ENCODE peak calls at places on chromosome 2, in ten cellular contexts. One of them, this sample, is unnamed.

GRCh38 chr2:67498931-67499330 is 101.8 kb downstream of the ETAA1 start:
- DNase-seq in HEK293T: no peak
- DNase-seq in HCT116: no peak
- DNase-seq in HFF-Myc: no peak
- DNase-seq in stimulated activated CD8-positive, alpha-beta memory T cell treated with anti-CD3 and anti-CD28 coated beads, Interleukin-12 subunit alpha, Interleukin-12 subunit beta, amount 100 ng/mL, for 1 hour: no peak
- DNase-seq in stimulated activated naive CD8-positive, alpha-beta T cell treated with anti-CD3 and anti-CD28 coated beads, Interleukin-15, Interleukin-2, amounts not matched to agents 100 U/mL and 50 U/mL, for 24 hours: no peak
- DNase-seq in cardiac muscle cell: no peak
- DNase-seq in mesenteric fat pad: no peak
- DNase-seq in EH: no peak
- DNase-seq in progenitor cell of endocrine pancreas: no peak
- DNase-seq in this sample: no peak

GRCh38 chr2:165820296-165820695 is 26.2 kb upstream of the GALNT3 start:
- DNase-seq in progenitor cell of endocrine pancreas: no peak
- DNase-seq in cardiac muscle cell: no peak
- DNase-seq in EH: no peak
- DNase-seq in mesenteric fat pad: no peak
- DNase-seq in HFF-Myc: no peak
- DNase-seq in stimulated activated naive CD8-positive, alpha-beta T cell treated with anti-CD3 and anti-CD28 coated beads, Interleukin-15, Interleukin-2, amounts not matched to agents 100 U/mL and 50 U/mL, for 24 hours: no peak
- DNase-seq in stimulated activated CD8-positive, alpha-beta memory T cell treated with anti-CD3 and anti-CD28 coated beads, Interleukin-12 subunit alpha, Interleukin-12 subunit beta, amount 100 ng/mL, for 1 hour: no peak
- DNase-seq in HEK293T: no peak
- DNase-seq in HCT116: no peak
- DNase-seq in this sample: no peak

GRCh38 chr2:212686285-212686895 is 147.8 kb upstream of the ERBB4 start:
- DNase-seq in HEK293T: peak; percentile 38
- DNase-seq in stimulated activated CD8-positive, alpha-beta memory T cell treated with anti-CD3 and anti-CD28 coated beads, Interleukin-12 subunit alpha, Interleukin-12 subunit beta, amount 100 ng/mL, for 1 hour: peak; percentile 45
- DNase-seq in EH: peak; percentile 65
- DNase-seq in mesenteric fat pad: no peak
- DNase-seq in progenitor cell of endocrine pancreas: peak; percentile 46
- DNase-seq in HCT116: peak; percentile 44
- DNase-seq in HFF-Myc: peak; percentile 25
- DNase-seq in stimulated activated naive CD8-positive, alpha-beta T cell treated with anti-CD3 and anti-CD28 coated beads, Interleukin-15, Interleukin-2, amounts not matched to agents 100 U/mL and 50 U/mL, for 24 hours: peak; percentile 60
- DNase-seq in cardiac muscle cell: peak; percentile 68
- DNase-seq in this sample: no peak

GRCh38 chr2:96528680-96529375 is 7.7 kb upstream of the ARID5A start:
- DNase-seq in stimulated activated naive CD8-positive, alpha-beta T cell treated with anti-CD3 and anti-CD28 coated beads, Interleukin-15, Interleukin-2, amounts not matched to agents 100 U/mL and 50 U/mL, for 24 hours: no peak
- DNase-seq in HCT116: no peak
- DNase-seq in HEK293T: no peak
- DNase-seq in cardiac muscle cell: no peak
- DNase-seq in mesenteric fat pad: no peak
- DNase-seq in HFF-Myc: no peak
- DNase-seq in EH: no peak
- DNase-seq in progenitor cell of endocrine pancreas: no peak
- DNase-seq in stimulated activated CD8-positive, alpha-beta memory T cell treated with anti-CD3 and anti-CD28 coated beads, Interleukin-12 subunit alpha, Interleukin-12 subunit beta, amount 100 ng/mL, for 1 hour: no peak
- DNase-seq in this sample: peak; percentile 49

GRCh38 chr2:216572582-216573578 is 60.3 kb upstream of the IGFBP2 start:
- DNase-seq in progenitor cell of endocrine pancreas: no peak
- DNase-seq in mesenteric fat pad: no peak
- DNase-seq in HCT116: peak; percentile 12
- DNase-seq in stimulated activated naive CD8-positive, alpha-beta T cell treated with anti-CD3 and anti-CD28 coated beads, Interleukin-15, Interleukin-2, amounts not matched to agents 100 U/mL and 50 U/mL, for 24 hours: no peak
- DNase-seq in cardiac muscle cell: no peak
- DNase-seq in stimulated activated CD8-positive, alpha-beta memory T cell treated with anti-CD3 and anti-CD28 coated beads, Interleukin-12 subunit alpha, Interleukin-12 subunit beta, amount 100 ng/mL, for 1 hour: no peak
- DNase-seq in HEK293T: no peak
- DNase-seq in HFF-Myc: no peak
- DNase-seq in EH: peak; percentile 87
- DNase-seq in this sample: no peak

GRCh38 chr2:190896477-190896876 is 15.9 kb downstream of the GLS start:
- DNase-seq in progenitor cell of endocrine pancreas: no peak
- DNase-seq in HCT116: no peak
- DNase-seq in cardiac muscle cell: peak; percentile 49
- DNase-seq in EH: no peak
- DNase-seq in HFF-Myc: no peak
- DNase-seq in stimulated activated CD8-positive, alpha-beta memory T cell treated with anti-CD3 and anti-CD28 coated beads, Interleukin-12 subunit alpha, Interleukin-12 subunit beta, amount 100 ng/mL, for 1 hour: no peak
- DNase-seq in stimulated activated naive CD8-positive, alpha-beta T cell treated with anti-CD3 and anti-CD28 coated beads, Interleukin-15, Interleukin-2, amounts not matched to agents 100 U/mL and 50 U/mL, for 24 hours: no peak
- DNase-seq in mesenteric fat pad: no peak
- DNase-seq in HEK293T: peak; percentile 32
- DNase-seq in this sample: no peak

GRCh38 chr2:88416016-88416663 is 36.4 kb downstream of the FOXI3 start:
- DNase-seq in HFF-Myc: no peak
- DNase-seq in stimulated activated naive CD8-positive, alpha-beta T cell treated with anti-CD3 and anti-CD28 coated beads, Interleukin-15, Interleukin-2, amounts not matched to agents 100 U/mL and 50 U/mL, for 24 hours: no peak
- DNase-seq in cardiac muscle cell: no peak
- DNase-seq in HEK293T: no peak
- DNase-seq in stimulated activated CD8-positive, alpha-beta memory T cell treated with anti-CD3 and anti-CD28 coated beads, Interleukin-12 subunit alpha, Interleukin-12 subunit beta, amount 100 ng/mL, for 1 hour: no peak
- DNase-seq in EH: no peak
- DNase-seq in HCT116: no peak
- DNase-seq in progenitor cell of endocrine pancreas: no peak
- DNase-seq in mesenteric fat pad: no peak
- DNase-seq in this sample: no peak

GRCh38 chr2:127624321-127625145 is 21.4 kb upstream of the GPR17 start:
- DNase-seq in stimulated activated naive CD8-positive, alpha-beta T cell treated with anti-CD3 and anti-CD28 coated beads, Interleukin-15, Interleukin-2, amounts not matched to agents 100 U/mL and 50 U/mL, for 24 hours: no peak
- DNase-seq in HFF-Myc: no peak
- DNase-seq in HCT116: no peak
- DNase-seq in mesenteric fat pad: peak; percentile 72
- DNase-seq in progenitor cell of endocrine pancreas: no peak
- DNase-seq in stimulated activated CD8-positive, alpha-beta memory T cell treated with anti-CD3 and anti-CD28 coated beads, Interleukin-12 subunit alpha, Interleukin-12 subunit beta, amount 100 ng/mL, for 1 hour: no peak
- DNase-seq in HEK293T: no peak
- DNase-seq in EH: peak; percentile 0
- DNase-seq in cardiac muscle cell: no peak
- DNase-seq in this sample: no peak

GRCh38 chr2:84904151-84904550 is 1.3 kb upstream of the TMSB10 start:
- DNase-seq in EH: no peak
- DNase-seq in progenitor cell of endocrine pancreas: no peak
- DNase-seq in cardiac muscle cell: no peak
- DNase-seq in stimulated activated CD8-positive, alpha-beta memory T cell treated with anti-CD3 and anti-CD28 coated beads, Interleukin-12 subunit alpha, Interleukin-12 subunit beta, amount 100 ng/mL, for 1 hour: no peak
- DNase-seq in HEK293T: no peak
- DNase-seq in HCT116: no peak
- DNase-seq in HFF-Myc: no peak
- DNase-seq in stimulated activated naive CD8-positive, alpha-beta T cell treated with anti-CD3 and anti-CD28 coated beads, Interleukin-15, Interleukin-2, amounts not matched to agents 100 U/mL and 50 U/mL, for 24 hours: no peak
- DNase-seq in mesenteric fat pad: no peak
- DNase-seq in this sample: no peak

GRCh38 chr2:200181732-200182131 is 124.8 kb upstream of the SPATS2L start:
- DNase-seq in stimulated activated CD8-positive, alpha-beta memory T cell treated with anti-CD3 and anti-CD28 coated beads, Interleukin-12 subunit alpha, Interleukin-12 subunit beta, amount 100 ng/mL, for 1 hour: no peak
- DNase-seq in HEK293T: no peak
- DNase-seq in mesenteric fat pad: no peak
- DNase-seq in cardiac muscle cell: no peak
- DNase-seq in stimulated activated naive CD8-positive, alpha-beta T cell treated with anti-CD3 and anti-CD28 coated beads, Interleukin-15, Interleukin-2, amounts not matched to agents 100 U/mL and 50 U/mL, for 24 hours: no peak
- DNase-seq in EH: no peak
- DNase-seq in progenitor cell of endocrine pancreas: no peak
- DNase-seq in HCT116: no peak
- DNase-seq in HFF-Myc: no peak
- DNase-seq in this sample: no peak

GRCh38 chr2:152097291-152098032 is 1.4 kb downstream of the CACNB4 start:
- DNase-seq in stimulated activated naive CD8-positive, alpha-beta T cell treated with anti-CD3 and anti-CD28 coated beads, Interleukin-15, Interleukin-2, amounts not matched to agents 100 U/mL and 50 U/mL, for 24 hours: no peak
- DNase-seq in mesenteric fat pad: no peak
- DNase-seq in HFF-Myc: peak; percentile 5
- DNase-seq in progenitor cell of endocrine pancreas: no peak
- DNase-seq in cardiac muscle cell: peak; percentile 8
- DNase-seq in EH: peak; percentile 47
- DNase-seq in stimulated activated CD8-positive, alpha-beta memory T cell treated with anti-CD3 and anti-CD28 coated beads, Interleukin-12 subunit alpha, Interleukin-12 subunit beta, amount 100 ng/mL, for 1 hour: no peak
- DNase-seq in HEK293T: peak; percentile 16
- DNase-seq in HCT116: peak; percentile 13
- DNase-seq in this sample: no peak

GRCh38 chr2:123993728-123994323 is 31.3 kb upstream of the CNTNAP5 start:
- DNase-seq in cardiac muscle cell: peak; percentile 58
- DNase-seq in progenitor cell of endocrine pancreas: peak; percentile 12
- DNase-seq in EH: peak; percentile 24
- DNase-seq in HFF-Myc: no peak
- DNase-seq in mesenteric fat pad: no peak
- DNase-seq in stimulated activated CD8-positive, alpha-beta memory T cell treated with anti-CD3 and anti-CD28 coated beads, Interleukin-12 subunit alpha, Interleukin-12 subunit beta, amount 100 ng/mL, for 1 hour: no peak
- DNase-seq in HCT116: no peak
- DNase-seq in HEK293T: peak; percentile 39
- DNase-seq in stimulated activated naive CD8-positive, alpha-beta T cell treated with anti-CD3 and anti-CD28 coated beads, Interleukin-15, Interleukin-2, amounts not matched to agents 100 U/mL and 50 U/mL, for 24 hours: peak; percentile 7
- DNase-seq in this sample: no peak

GRCh38 chr2:132438650-132439030 is 22.0 kb downstream of the GPR39 start:
- DNase-seq in mesenteric fat pad: no peak
- DNase-seq in cardiac muscle cell: no peak
- DNase-seq in EH: peak; percentile 98
- DNase-seq in HCT116: peak; percentile 78
- DNase-seq in stimulated activated CD8-positive, alpha-beta memory T cell treated with anti-CD3 and anti-CD28 coated beads, Interleukin-12 subunit alpha, Interleukin-12 subunit beta, amount 100 ng/mL, for 1 hour: no peak
- DNase-seq in HEK293T: no peak
- DNase-seq in progenitor cell of endocrine pancreas: no peak
- DNase-seq in HFF-Myc: peak; percentile 87
- DNase-seq in stimulated activated naive CD8-positive, alpha-beta T cell treated with anti-CD3 and anti-CD28 coated beads, Interleukin-15, Interleukin-2, amounts not matched to agents 100 U/mL and 50 U/mL, for 24 hours: no peak
- DNase-seq in this sample: no peak

GRCh38 chr2:45993476-45993991 is 303.7 kb upstream of the EPAS1 start:
- DNase-seq in HCT116: peak; percentile 64
- DNase-seq in HFF-Myc: peak; percentile 63
- DNase-seq in progenitor cell of endocrine pancreas: peak; percentile 43
- DNase-seq in EH: peak; percentile 83
- DNase-seq in stimulated activated CD8-positive, alpha-beta memory T cell treated with anti-CD3 and anti-CD28 coated beads, Interleukin-12 subunit alpha, Interleukin-12 subunit beta, amount 100 ng/mL, for 1 hour: peak; percentile 33
- DNase-seq in HEK293T: peak; percentile 68
- DNase-seq in stimulated activated naive CD8-positive, alpha-beta T cell treated with anti-CD3 and anti-CD28 coated beads, Interleukin-15, Interleukin-2, amounts not matched to agents 100 U/mL and 50 U/mL, for 24 hours: peak; percentile 54
- DNase-seq in mesenteric fat pad: no peak
- DNase-seq in cardiac muscle cell: peak; percentile 82
- DNase-seq in this sample: no peak

GRCh38 chr2:240954436-240955305 is 43.7 kb upstream of the SNED1 start:
- DNase-seq in cardiac muscle cell: no peak
- DNase-seq in HEK293T: no peak
- DNase-seq in stimulated activated naive CD8-positive, alpha-beta T cell treated with anti-CD3 and anti-CD28 coated beads, Interleukin-15, Interleukin-2, amounts not matched to agents 100 U/mL and 50 U/mL, for 24 hours: no peak
- DNase-seq in progenitor cell of endocrine pancreas: peak; percentile 6
- DNase-seq in mesenteric fat pad: peak; percentile 62
- DNase-seq in stimulated activated CD8-positive, alpha-beta memory T cell treated with anti-CD3 and anti-CD28 coated beads, Interleukin-12 subunit alpha, Interleukin-12 subunit beta, amount 100 ng/mL, for 1 hour: no peak
- DNase-seq in HCT116: no peak
- DNase-seq in EH: no peak
- DNase-seq in HFF-Myc: no peak
- DNase-seq in this sample: peak; percentile 49

GRCh38 chr2:41337956-41338355 is 709.9 kb upstream of the PKDCC start:
- DNase-seq in EH: no peak
- DNase-seq in progenitor cell of endocrine pancreas: no peak
- DNase-seq in HFF-Myc: no peak
- DNase-seq in cardiac muscle cell: no peak
- DNase-seq in stimulated activated CD8-positive, alpha-beta memory T cell treated with anti-CD3 and anti-CD28 coated beads, Interleukin-12 subunit alpha, Interleukin-12 subunit beta, amount 100 ng/mL, for 1 hour: no peak
- DNase-seq in mesenteric fat pad: no peak
- DNase-seq in HEK293T: no peak
- DNase-seq in stimulated activated naive CD8-positive, alpha-beta T cell treated with anti-CD3 and anti-CD28 coated beads, Interleukin-15, Interleukin-2, amounts not matched to agents 100 U/mL and 50 U/mL, for 24 hours: no peak
- DNase-seq in HCT116: no peak
- DNase-seq in this sample: no peak

GRCh38 chr2:205364261-205364660 is 318.0 kb upstream of the NRP2 start:
- DNase-seq in mesenteric fat pad: no peak
- DNase-seq in cardiac muscle cell: peak; percentile 5
- DNase-seq in stimulated activated naive CD8-positive, alpha-beta T cell treated with anti-CD3 and anti-CD28 coated beads, Interleukin-15, Interleukin-2, amounts not matched to agents 100 U/mL and 50 U/mL, for 24 hours: no peak
- DNase-seq in HFF-Myc: no peak
- DNase-seq in EH: no peak
- DNase-seq in HEK293T: no peak
- DNase-seq in stimulated activated CD8-positive, alpha-beta memory T cell treated with anti-CD3 and anti-CD28 coated beads, Interleukin-12 subunit alpha, Interleukin-12 subunit beta, amount 100 ng/mL, for 1 hour: no peak
- DNase-seq in progenitor cell of endocrine pancreas: no peak
- DNase-seq in HCT116: no peak
- DNase-seq in this sample: no peak

GRCh38 chr2:215899111-215900074 is 114.0 kb downstream of the MREG start:
- DNase-seq in EH: peak; percentile 94
- DNase-seq in HEK293T: no peak
- DNase-seq in HCT116: no peak
- DNase-seq in stimulated activated naive CD8-positive, alpha-beta T cell treated with anti-CD3 and anti-CD28 coated beads, Interleukin-15, Interleukin-2, amounts not matched to agents 100 U/mL and 50 U/mL, for 24 hours: no peak
- DNase-seq in stimulated activated CD8-positive, alpha-beta memory T cell treated with anti-CD3 and anti-CD28 coated beads, Interleukin-12 subunit alpha, Interleukin-12 subunit beta, amount 100 ng/mL, for 1 hour: no peak
- DNase-seq in mesenteric fat pad: no peak
- DNase-seq in HFF-Myc: peak; percentile 45
- DNase-seq in cardiac muscle cell: no peak
- DNase-seq in progenitor cell of endocrine pancreas: no peak
- DNase-seq in this sample: no peak